ENCODE peak calls at places on chromosomes 3 and 15, in four cellular contexts. One of them, this sample, is unnamed.

GRCh38 chr3:175777495-175777894 is 918.4 kb downstream of the NAALADL2 start:
- DNase-seq in PC-9: no peak
- DNase-seq in GM12865: no peak
- DNase-seq in heart left ventricle: no peak
- DNase-seq in this sample: no peak

GRCh38 chr15:88467935-88468528 is 524 bp downstream of the MRPS11 start:
- DNase-seq in GM12865: peak
- DNase-seq in heart left ventricle: no peak
- DNase-seq in PC-9: no peak
- DNase-seq in this sample: no peak

GRCh38 chr3:175535351-175535750 is 676.2 kb downstream of the NAALADL2 start:
- DNase-seq in GM12865: no peak
- DNase-seq in PC-9: peak
- DNase-seq in heart left ventricle: no peak
- DNase-seq in this sample: no peak

GRCh38 chr3:15872807-15873206 is 75.0 kb upstream of the ANKRD28 start:
- DNase-seq in heart left ventricle: no peak
- DNase-seq in PC-9: no peak
- DNase-seq in GM12865: no peak
- DNase-seq in this sample: no peak

GRCh38 chr3:34731879-34732278 is 907.4 kb upstream of the ARPP21 start:
- DNase-seq in GM12865: no peak
- DNase-seq in heart left ventricle: no peak
- DNase-seq in PC-9: no peak
- DNase-seq in this sample: no peak

GRCh38 chr3:13358051-13358450 is 62.1 kb downstream of the NUP210 start:
- DNase-seq in heart left ventricle: no peak
- DNase-seq in GM12865: no peak
- DNase-seq in PC-9: no peak
- DNase-seq in this sample: no peak

GRCh38 chr3:120435621-120436020 is 15.2 kb downstream of the FSTL1 start:
- DNase-seq in GM12865: no peak
- DNase-seq in heart left ventricle: no peak
- DNase-seq in PC-9: peak
- DNase-seq in this sample: peak

GRCh38 chr3:197339841-197340520 is 41.6 kb upstream of the DLG1 start:
- DNase-seq in GM12865: no peak
- DNase-seq in PC-9: peak
- DNase-seq in heart left ventricle: peak
- DNase-seq in this sample: no peak

GRCh38 chr3:149314807-149315578 is 18.4 kb downstream of the TM4SF18 start:
- DNase-seq in PC-9: peak
- DNase-seq in GM12865: no peak
- DNase-seq in heart left ventricle: no peak
- DNase-seq in this sample: peak

GRCh38 chr15:33600161-33600560 is 289.4 kb downstream of the RYR3 start:
- DNase-seq in GM12865: no peak
- DNase-seq in PC-9: no peak
- DNase-seq in heart left ventricle: no peak
- DNase-seq in this sample: no peak

GRCh38 chr3:62051506-62051905 is 321.8 kb downstream of the FEZF2 start:
- DNase-seq in GM12865: no peak
- DNase-seq in heart left ventricle: no peak
- DNase-seq in PC-9: peak
- DNase-seq in this sample: no peak
- TF ChIP-seq CTCF in GM12865: no peak
- TF ChIP-seq CTCF in heart left ventricle: peak
- TF ChIP-seq CTCF in PC-9: peak
- TF ChIP-seq CTCF in this sample: peak

GRCh38 chr3:195084746-195085145 is 186.2 kb downstream of the XXYLT1 start:
- DNase-seq in PC-9: no peak
- DNase-seq in heart left ventricle: no peak
- DNase-seq in GM12865: no peak
- DNase-seq in this sample: no peak

GRCh38 chr3:195087321-195087720 is 183.6 kb downstream of the XXYLT1 start:
- DNase-seq in heart left ventricle: peak
- DNase-seq in GM12865: no peak
- DNase-seq in PC-9: no peak
- DNase-seq in this sample: no peak

GRCh38 chr3:195085356-195086130 is 185.4 kb downstream of the XXYLT1 start:
- DNase-seq in GM12865: no peak
- DNase-seq in PC-9: no peak
- DNase-seq in heart left ventricle: peak
- DNase-seq in this sample: no peak

GRCh38 chr3:195086341-195086740 is 184.6 kb downstream of the XXYLT1 start:
- DNase-seq in GM12865: no peak
- DNase-seq in PC-9: no peak
- DNase-seq in heart left ventricle: no peak
- DNase-seq in this sample: no peak

DNA sequence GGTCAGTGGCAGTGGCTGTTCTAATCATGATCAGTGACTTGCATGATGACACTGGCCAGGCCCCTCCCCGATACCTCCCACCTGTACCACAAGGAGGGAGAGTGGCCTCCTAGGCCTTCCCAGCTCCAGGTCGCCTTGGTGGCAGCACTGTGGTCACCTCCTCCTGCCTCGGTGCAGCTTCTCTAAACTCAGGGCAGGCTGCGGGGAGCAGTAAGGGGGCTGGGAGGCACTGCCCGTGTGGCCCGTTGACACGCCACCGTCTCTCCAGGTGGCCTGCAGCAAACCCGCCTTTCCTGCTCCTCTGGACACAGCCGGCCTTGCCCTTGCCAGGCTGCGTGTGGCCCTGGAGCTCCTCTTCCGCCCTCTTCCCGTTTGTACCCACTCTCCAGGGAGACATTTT is 184.1 kb downstream of the XXYLT1 start:
- DNase-seq in heart left ventricle: peak
- DNase-seq in GM12865: no peak
- DNase-seq in PC-9: no peak
- DNase-seq in this sample: no peak
- H3K4me3 ChIP-seq in heart left ventricle: no peak
- H3K4me3 ChIP-seq in GM12865: no peak
- H3K4me3 ChIP-seq in PC-9: no peak
- H3K4me3 ChIP-seq in this sample: no peak

GRCh38 chr3:127427666-127428065 is 139.8 kb upstream of the PRR20G start:
- DNase-seq in GM12865: no peak
- DNase-seq in heart left ventricle: no peak
- DNase-seq in PC-9: no peak
- DNase-seq in this sample: no peak
- TF ChIP-seq CTCF in GM12865: no peak
- TF ChIP-seq CTCF in heart left ventricle: no peak
- TF ChIP-seq CTCF in PC-9: no peak
- TF ChIP-seq CTCF in this sample: no peak

GRCh38 chr3:71453822-71454512 is 129.6 kb downstream of the FOXP1 start:
- DNase-seq in GM12865: no peak
- DNase-seq in heart left ventricle: no peak
- DNase-seq in PC-9: no peak
- DNase-seq in this sample: no peak
- H3K4me3 ChIP-seq in GM12865: no peak
- H3K4me3 ChIP-seq in heart left ventricle: no peak
- H3K4me3 ChIP-seq in PC-9: no peak
- H3K4me3 ChIP-seq in this sample: no peak

DNA sequence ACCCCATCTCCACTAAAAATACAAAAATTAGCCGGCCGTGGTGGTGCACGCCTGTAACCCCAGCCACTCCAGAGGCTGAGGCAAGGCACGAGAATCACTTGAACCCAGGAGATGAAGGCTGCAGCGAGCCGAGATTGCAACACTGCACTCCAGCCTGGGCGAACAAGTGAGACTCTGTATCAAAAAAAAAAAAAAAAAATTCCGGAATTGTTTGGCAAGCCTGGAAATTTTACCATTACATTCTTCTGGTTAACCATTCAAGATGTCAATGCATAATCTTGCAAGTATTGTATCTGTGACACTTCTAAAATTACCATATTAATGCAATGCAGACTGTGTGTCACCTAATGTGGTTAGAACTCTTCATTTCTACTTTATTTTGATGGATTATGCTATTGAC is 67.0 kb downstream of the CSNK1G1 start:
- DNase-seq in PC-9: no peak
- DNase-seq in heart left ventricle: no peak
- DNase-seq in GM12865: no peak
- DNase-seq in this sample: no peak
- TF ChIP-seq CTCF in PC-9: no peak
- TF ChIP-seq CTCF in heart left ventricle: no peak
- TF ChIP-seq CTCF in GM12865: no peak
- TF ChIP-seq CTCF in this sample: no peak

DNA sequence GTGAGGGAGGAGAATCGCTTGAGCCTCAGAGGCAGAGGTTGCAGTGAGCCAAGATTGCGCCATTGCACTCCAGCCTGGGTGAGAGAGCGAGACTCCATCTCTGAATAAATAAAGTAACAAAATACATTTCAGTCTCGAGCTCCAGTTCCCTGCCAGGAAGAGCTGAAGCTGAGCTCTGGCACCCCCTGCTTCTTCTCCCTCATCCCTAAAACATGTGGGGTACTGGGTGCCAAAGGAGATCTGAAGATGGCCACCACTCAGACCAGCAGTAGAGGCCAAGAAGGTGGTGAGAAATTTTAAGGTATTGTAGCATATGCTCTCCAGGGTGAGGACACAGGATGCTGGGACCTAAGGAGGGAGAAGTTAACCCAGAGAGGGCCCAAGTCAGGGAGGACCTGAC is 75.0 kb upstream of the CGNL1 start:
- DNase-seq in GM12865: peak
- DNase-seq in heart left ventricle: no peak
- DNase-seq in PC-9: no peak
- DNase-seq in this sample: no peak
- H3K4me3 ChIP-seq in GM12865: peak
- H3K4me3 ChIP-seq in heart left ventricle: no peak
- H3K4me3 ChIP-seq in PC-9: no peak
- H3K4me3 ChIP-seq in this sample: no peak

GRCh38 chr15:69604050-69604378 is 151.4 kb downstream of the RPLP1 start:
- DNase-seq in GM12865: peak
- DNase-seq in PC-9: peak
- DNase-seq in heart left ventricle: no peak
- DNase-seq in this sample: no peak
- TF ChIP-seq CTCF in GM12865: peak
- TF ChIP-seq CTCF in PC-9: peak
- TF ChIP-seq CTCF in heart left ventricle: no peak
- TF ChIP-seq CTCF in this sample: no peak

GRCh38 chr3:71456155-71456554 is 127.4 kb downstream of the FOXP1 start:
- DNase-seq in heart left ventricle: no peak
- DNase-seq in GM12865: no peak
- DNase-seq in PC-9: no peak
- DNase-seq in this sample: no peak
- H3K4me3 ChIP-seq in heart left ventricle: no peak
- H3K4me3 ChIP-seq in GM12865: no peak
- H3K4me3 ChIP-seq in PC-9: no peak
- H3K4me3 ChIP-seq in this sample: no peak